ENCODE peak calls at places on chromosomes 2 and 18, in eight cellular contexts. One of them, this sample, is unnamed.

GRCh38 chr2:17593841-17594482 is 53.5 kb downstream of the VSNL1 start:
- DNase-seq in progenitor cell of endocrine pancreas: no peak
- DNase-seq in T-helper 17 cell: no peak
- DNase-seq in MV-4-11: no peak
- DNase-seq in naive thymus-derived CD8-positive, alpha-beta T cell: no peak
- DNase-seq in H7: no peak
- DNase-seq in posterior vena cava: no peak
- DNase-seq in activated T-cell treated with anti-CD3 and anti-CD28 coated beads for 24 hours: no peak
- DNase-seq in this sample: no peak

GRCh38 chr2:168039885-168040284 is 207.5 kb downstream of the STK39 start:
- DNase-seq in progenitor cell of endocrine pancreas: no peak
- DNase-seq in T-helper 17 cell: no peak
- DNase-seq in MV-4-11: peak
- DNase-seq in naive thymus-derived CD8-positive, alpha-beta T cell: no peak
- DNase-seq in H7: no peak
- DNase-seq in posterior vena cava: no peak
- DNase-seq in activated T-cell treated with anti-CD3 and anti-CD28 coated beads for 24 hours: no peak
- DNase-seq in this sample: no peak

GRCh38 chr2:131029812-131030211 is 63.4 kb downstream of the FAM168B start:
- DNase-seq in progenitor cell of endocrine pancreas: no peak
- DNase-seq in T-helper 17 cell: no peak
- DNase-seq in MV-4-11: no peak
- DNase-seq in naive thymus-derived CD8-positive, alpha-beta T cell: no peak
- DNase-seq in H7: no peak
- DNase-seq in posterior vena cava: no peak
- DNase-seq in activated T-cell treated with anti-CD3 and anti-CD28 coated beads for 24 hours: no peak
- DNase-seq in this sample: peak

GRCh38 chr2:172284209-172284608 is 143.2 kb upstream of the ITGA6 start:
- DNase-seq in progenitor cell of endocrine pancreas: no peak
- DNase-seq in T-helper 17 cell: no peak
- DNase-seq in MV-4-11: no peak
- DNase-seq in naive thymus-derived CD8-positive, alpha-beta T cell: no peak
- DNase-seq in H7: no peak
- DNase-seq in posterior vena cava: no peak
- DNase-seq in activated T-cell treated with anti-CD3 and anti-CD28 coated beads for 24 hours: no peak
- DNase-seq in this sample: no peak

GRCh38 chr2:62343636-62344349 is 147.9 kb downstream of the B3GNT2 start:
- DNase-seq in progenitor cell of endocrine pancreas: no peak
- DNase-seq in T-helper 17 cell: no peak
- DNase-seq in MV-4-11: no peak
- DNase-seq in naive thymus-derived CD8-positive, alpha-beta T cell: no peak
- DNase-seq in H7: no peak
- DNase-seq in posterior vena cava: no peak
- DNase-seq in activated T-cell treated with anti-CD3 and anti-CD28 coated beads for 24 hours: no peak
- DNase-seq in this sample: no peak

GRCh38 chr18:28794459-28795245 is 617.7 kb upstream of the CDH2 start:
- DNase-seq in progenitor cell of endocrine pancreas: no peak
- DNase-seq in T-helper 17 cell: no peak
- DNase-seq in MV-4-11: no peak
- DNase-seq in naive thymus-derived CD8-positive, alpha-beta T cell: no peak
- DNase-seq in H7: no peak
- DNase-seq in posterior vena cava: no peak
- DNase-seq in activated T-cell treated with anti-CD3 and anti-CD28 coated beads for 24 hours: no peak
- DNase-seq in this sample: no peak

GRCh38 chr2:164205347-164205746 is 415.9 kb downstream of the GRB14 start:
- DNase-seq in progenitor cell of endocrine pancreas: no peak
- DNase-seq in T-helper 17 cell: no peak
- DNase-seq in MV-4-11: peak
- DNase-seq in naive thymus-derived CD8-positive, alpha-beta T cell: no peak
- DNase-seq in H7: no peak
- DNase-seq in posterior vena cava: no peak
- DNase-seq in activated T-cell treated with anti-CD3 and anti-CD28 coated beads for 24 hours: no peak
- DNase-seq in this sample: no peak

GRCh38 chr2:142734231-142734630 is 143.2 kb upstream of the KYNU start:
- DNase-seq in progenitor cell of endocrine pancreas: no peak
- DNase-seq in T-helper 17 cell: no peak
- DNase-seq in MV-4-11: no peak
- DNase-seq in naive thymus-derived CD8-positive, alpha-beta T cell: no peak
- DNase-seq in H7: no peak
- DNase-seq in posterior vena cava: no peak
- DNase-seq in activated T-cell treated with anti-CD3 and anti-CD28 coated beads for 24 hours: no peak
- DNase-seq in this sample: no peak

GRCh38 chr2:54558188-54558975 is 102.3 kb downstream of the SPTBN1 start:
- DNase-seq in progenitor cell of endocrine pancreas: peak
- DNase-seq in T-helper 17 cell: peak
- DNase-seq in MV-4-11: no peak
- DNase-seq in naive thymus-derived CD8-positive, alpha-beta T cell: peak
- DNase-seq in H7: peak
- DNase-seq in posterior vena cava: peak
- DNase-seq in activated T-cell treated with anti-CD3 and anti-CD28 coated beads for 24 hours: peak
- DNase-seq in this sample: peak

GRCh38 chr2:211766689-211767088 is 771.9 kb downstream of the ERBB4 start:
- DNase-seq in progenitor cell of endocrine pancreas: no peak
- DNase-seq in T-helper 17 cell: no peak
- DNase-seq in MV-4-11: no peak
- DNase-seq in naive thymus-derived CD8-positive, alpha-beta T cell: no peak
- DNase-seq in H7: no peak
- DNase-seq in posterior vena cava: no peak
- DNase-seq in activated T-cell treated with anti-CD3 and anti-CD28 coated beads for 24 hours: no peak
- DNase-seq in this sample: peak

GRCh38 chr2:101479328-101479727 is 4.4 kb upstream of the RFX8 start:
- DNase-seq in progenitor cell of endocrine pancreas: no peak
- DNase-seq in T-helper 17 cell: no peak
- DNase-seq in MV-4-11: no peak
- DNase-seq in naive thymus-derived CD8-positive, alpha-beta T cell: no peak
- DNase-seq in H7: peak
- DNase-seq in posterior vena cava: no peak
- DNase-seq in activated T-cell treated with anti-CD3 and anti-CD28 coated beads for 24 hours: no peak
- DNase-seq in this sample: no peak

GRCh38 chr2:187959821-187960220 is 331.9 kb upstream of the GULP1 start:
- DNase-seq in progenitor cell of endocrine pancreas: no peak
- DNase-seq in T-helper 17 cell: no peak
- DNase-seq in MV-4-11: peak
- DNase-seq in naive thymus-derived CD8-positive, alpha-beta T cell: no peak
- DNase-seq in H7: no peak
- DNase-seq in posterior vena cava: no peak
- DNase-seq in activated T-cell treated with anti-CD3 and anti-CD28 coated beads for 24 hours: no peak
- DNase-seq in this sample: no peak